ENCODE peak calls at places on chromosomes 5 and 9, in four cellular contexts. One of them, this sample, is unnamed.
A peak's percentile ranks its signal among the peaks of the same experiment; 100 is the strongest.

GRCh38 chr9:36037580-36038169 is 962 bp downstream of the RECK start:
- DNase-seq in H9: no peak
- DNase-seq in IMR-90: no peak
- DNase-seq in mesenchymal stem cell: peak; percentile 59
- DNase-seq in this sample: no peak

GRCh38 chr9:120713257-120714087 is 798 bp downstream of the MEGF9 start:
- DNase-seq in H9: peak; percentile 38
- DNase-seq in IMR-90: no peak
- DNase-seq in mesenchymal stem cell: no peak
- DNase-seq in this sample: no peak

GRCh38 chr9:97386265-97386633 is 25.6 kb upstream of the TDRD7 start:
- DNase-seq in H9: no peak
- DNase-seq in IMR-90: no peak
- DNase-seq in mesenchymal stem cell: no peak
- DNase-seq in this sample: no peak

GRCh38 chr9:126171641-126172040 is 155.0 kb upstream of the MVB12B start:
- DNase-seq in H9: no peak
- DNase-seq in IMR-90: no peak
- DNase-seq in mesenchymal stem cell: no peak
- DNase-seq in this sample: no peak

GRCh38 chr9:93256878-93257807 is 73.2 kb downstream of the WNK2 start:
- DNase-seq in H9: peak; percentile 21
- DNase-seq in IMR-90: no peak
- DNase-seq in mesenchymal stem cell: no peak
- DNase-seq in this sample: no peak

GRCh38 chr9:32472344-32472743 is 53.7 kb downstream of the RIGI start:
- DNase-seq in H9: no peak
- DNase-seq in IMR-90: no peak
- DNase-seq in mesenchymal stem cell: no peak
- DNase-seq in this sample: no peak

GRCh38 chr9:121321039-121321503 is 49.0 kb downstream of the STOM start:
- DNase-seq in H9: no peak
- DNase-seq in IMR-90: no peak
- DNase-seq in mesenchymal stem cell: peak; percentile 66
- DNase-seq in this sample: no peak

GRCh38 chr5:89067362-89067761 is 184.4 kb upstream of the MEF2C start:
- DNase-seq in H9: no peak
- DNase-seq in IMR-90: no peak
- DNase-seq in mesenchymal stem cell: no peak
- DNase-seq in this sample: no peak

DNA sequence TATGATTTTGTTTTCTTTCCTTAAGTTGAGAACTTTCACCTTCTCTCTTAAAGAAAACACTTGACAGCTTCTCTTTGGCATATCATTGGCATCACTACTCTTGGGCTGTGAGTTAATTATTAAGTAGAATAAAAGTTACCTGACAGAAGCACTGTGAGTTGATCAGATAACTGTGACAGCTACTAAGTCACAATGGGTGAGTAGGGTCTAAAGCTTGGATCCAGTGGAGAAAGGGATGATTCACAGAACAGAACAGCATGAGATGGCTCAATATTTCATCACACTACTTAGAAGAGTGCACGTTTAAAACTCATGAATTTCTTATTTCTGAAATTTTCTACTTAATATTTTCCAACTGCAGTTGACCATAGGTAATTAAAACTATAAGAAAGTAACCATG is 268.5 kb upstream of the NMUR2 start:
- DNase-seq in H9: no peak
- DNase-seq in IMR-90: no peak
- DNase-seq in mesenchymal stem cell: no peak
- DNase-seq in this sample: no peak
- H3K4me2 ChIP-seq in H9: no peak overlapping the region
- H3K4me2 ChIP-seq in IMR-90: no peak overlapping the region
- H3K4me2 ChIP-seq in mesenchymal stem cell: no peak overlapping the region
- H3K4me2 ChIP-seq in this sample: no peak overlapping the region

GRCh38 chr5:10351882-10352395 is 1.6 kb upstream of the MARCHF6 start:
- DNase-seq in H9: no peak
- DNase-seq in IMR-90: no peak
- DNase-seq in mesenchymal stem cell: no peak
- DNase-seq in this sample: no peak
- H2AK5ac ChIP-seq in H9: no peak overlapping the region
- H2AK5ac ChIP-seq in IMR-90: peak overlapping the region; percentile 45
- H2AK5ac ChIP-seq in mesenchymal stem cell: peak overlapping the region; percentile 47
- H2AK5ac ChIP-seq in this sample: no peak overlapping the region

GRCh38 chr5:537621-538071 is 13.4 kb upstream of the SLC9A3 start:
- DNase-seq in H9: no peak
- DNase-seq in IMR-90: no peak
- DNase-seq in mesenchymal stem cell: no peak
- DNase-seq in this sample: no peak
- H2BK15ac ChIP-seq in H9: no peak overlapping the region
- H2BK15ac ChIP-seq in IMR-90: no peak overlapping the region
- H2BK15ac ChIP-seq in mesenchymal stem cell: no peak overlapping the region
- H2BK15ac ChIP-seq in this sample: no peak overlapping the region

GRCh38 chr9:22990349-22990748 is 543.7 kb downstream of the DMRTA1 start:
- DNase-seq in H9: no peak
- DNase-seq in IMR-90: no peak
- DNase-seq in mesenchymal stem cell: no peak
- DNase-seq in this sample: peak; percentile 11

GRCh38 chr9:22986556-22986955 is 539.9 kb downstream of the DMRTA1 start:
- DNase-seq in H9: no peak
- DNase-seq in IMR-90: no peak
- DNase-seq in mesenchymal stem cell: no peak
- DNase-seq in this sample: peak; percentile 37
- H3K4me2 ChIP-seq in H9: no peak overlapping the region
- H3K4me2 ChIP-seq in IMR-90: no peak overlapping the region
- H3K4me2 ChIP-seq in mesenchymal stem cell: no peak overlapping the region
- H3K4me2 ChIP-seq in this sample: no peak overlapping the region

GRCh38 chr9:91818647-91819403 is 131.2 kb downstream of the ROR2 start:
- DNase-seq in H9: no peak
- DNase-seq in IMR-90: no peak
- DNase-seq in mesenchymal stem cell: no peak
- DNase-seq in this sample: no peak
- H2AK5ac ChIP-seq in H9: no peak overlapping the region
- H2AK5ac ChIP-seq in IMR-90: peak overlapping the region; percentile 83
- H2AK5ac ChIP-seq in mesenchymal stem cell: no peak overlapping the region
- H2AK5ac ChIP-seq in this sample: no peak overlapping the region

GRCh38 chr5:172455511-172456061 is 1.3 kb upstream of the SH3PXD2B start:
- DNase-seq in H9: peak; percentile 67
- DNase-seq in IMR-90: peak; percentile 70
- DNase-seq in mesenchymal stem cell: peak; percentile 50
- DNase-seq in this sample: peak; percentile 94
- H2BK15ac ChIP-seq in H9: no peak overlapping the region
- H2BK15ac ChIP-seq in IMR-90: peak overlapping the region; percentile 76
- H2BK15ac ChIP-seq in mesenchymal stem cell: peak overlapping the region; percentile 57
- H2BK15ac ChIP-seq in this sample: no peak overlapping the region

GRCh38 chr9:123471843-123472570 is 116.0 kb downstream of the CRB2 start:
- DNase-seq in H9: no peak
- DNase-seq in IMR-90: no peak
- DNase-seq in mesenchymal stem cell: no peak
- DNase-seq in this sample: no peak
- H3K4me2 ChIP-seq in H9: no peak overlapping the region
- H3K4me2 ChIP-seq in IMR-90: no peak overlapping the region
- H3K4me2 ChIP-seq in mesenchymal stem cell: no peak overlapping the region
- H3K4me2 ChIP-seq in this sample: no peak overlapping the region

GRCh38 chr5:17219431-17219830 is 2.0 kb downstream of the BASP1 start:
- DNase-seq in H9: no peak
- DNase-seq in IMR-90: no peak
- DNase-seq in mesenchymal stem cell: no peak
- DNase-seq in this sample: no peak

GRCh38 chr5:17219006-17219422 is 1.6 kb downstream of the BASP1 start:
- DNase-seq in H9: peak; percentile 75
- DNase-seq in IMR-90: no peak
- DNase-seq in mesenchymal stem cell: peak; percentile 48
- DNase-seq in this sample: peak; percentile 87

GRCh38 chr5:17216974-17217325 is 481 bp upstream of the BASP1 start:
- DNase-seq in H9: peak; percentile 59
- DNase-seq in IMR-90: peak; percentile 51
- DNase-seq in mesenchymal stem cell: peak; percentile 77
- DNase-seq in this sample: peak; percentile 78

GRCh38 chr5:17217421-17218352 is at the start of gene BASP1:
- DNase-seq in H9: peak; percentile 86
- DNase-seq in IMR-90: peak; percentile 75
- DNase-seq in mesenchymal stem cell: peak; percentile 85
- DNase-seq in this sample: peak; percentile 92

GRCh38 chr5:17218353-17219005 is 1.0 kb downstream of the BASP1 start:
- DNase-seq in H9: no peak
- DNase-seq in IMR-90: peak; percentile 67
- DNase-seq in mesenchymal stem cell: peak; percentile 84
- DNase-seq in this sample: peak; percentile 55
- H2AK5ac ChIP-seq in H9: no peak overlapping the region
- H2AK5ac ChIP-seq in IMR-90: peak overlapping the region; percentile 94
- H2AK5ac ChIP-seq in mesenchymal stem cell: no peak overlapping the region
- H2AK5ac ChIP-seq in this sample: no peak overlapping the region

GRCh38 chr5:180209137-180209581 is at the start of gene RASGEF1C:
- DNase-seq in H9: peak; percentile 68
- DNase-seq in IMR-90: peak; percentile 47
- DNase-seq in mesenchymal stem cell: peak; percentile 59
- DNase-seq in this sample: peak; percentile 63
- H2BK15ac ChIP-seq in H9: no peak within 1 kb of the TSS
- H2BK15ac ChIP-seq in IMR-90: no peak within 1 kb of the TSS
- H2BK15ac ChIP-seq in mesenchymal stem cell: no peak within 1 kb of the TSS
- H2BK15ac ChIP-seq in this sample: no peak within 1 kb of the TSS

GRCh38 chr9:129778469-129778868 is 24.5 kb upstream of the TOR1B start:
- DNase-seq in H9: no peak
- DNase-seq in IMR-90: no peak
- DNase-seq in mesenchymal stem cell: no peak
- DNase-seq in this sample: no peak
- H3K4me2 ChIP-seq in H9: no peak overlapping the region
- H3K4me2 ChIP-seq in IMR-90: no peak overlapping the region
- H3K4me2 ChIP-seq in mesenchymal stem cell: no peak overlapping the region
- H3K4me2 ChIP-seq in this sample: no peak overlapping the region

This sample was measured in mesendoderm.